ENCODE peak calls at places on chromosomes 6 and 20, in ten cellular contexts. F, W, M, Z, C, O, J, U, B and L are unnamed samples.

GRCh38 chr20:46251211-46251673 is 57.1 kb downstream of the CDH22 start:
- DNase-seq in M (no peak), W (no peak), Z (no peak), F (no peak), U (no peak), J (no peak), C (no peak), O (no peak), B (no peak), L (no peak)

GRCh38 chr6:40419881-40420705 is 167.1 kb downstream of the LRFN2 start:
- DNase-seq in U (no peak), F (no peak), O (no peak), M (no peak), J (no peak), W (no peak), B (no peak), Z (peak; percentile 25), C (no peak), L (no peak)

GRCh38 chr20:43533060-43533459 is 25.6 kb downstream of the L3MBTL1 start:
- DNase-seq in J (no peak), W (peak; percentile 55), M (no peak), U (peak; percentile 16), O (no peak), B (no peak), C (no peak), Z (no peak), F (no peak), L (no peak)

GRCh38 chr6:40917603-40918002 is 121.4 kb downstream of the UNC5CL start:
- DNase-seq in O (no peak), B (no peak), W (no peak), U (no peak), M (no peak), F (no peak), C (no peak), J (no peak), Z (no peak), L (no peak)

GRCh38 chr20:11582073-11582472 is 335.6 kb upstream of the BTBD3 start:
- DNase-seq in U (peak; percentile 22), B (no peak), O (peak; percentile 70), W (no peak), C (no peak), F (no peak), M (no peak), Z (no peak), J (no peak), L (no peak)

GRCh38 chr6:108546079-108547049 is 14.4 kb upstream of the FOXO3 start:
- DNase-seq in C (no peak), M (no peak), O (no peak), J (no peak), U (no peak), Z (no peak), F (no peak), W (no peak), B (no peak), L (no peak)

GRCh38 chr6:42821341-42821668 is 39.5 kb downstream of the BICRAL start:
- DNase-seq in Z (no peak), B (no peak), M (no peak), F (no peak), J (no peak), O (no peak), C (no peak), U (no peak), W (no peak), L (no peak)

GRCh38 chr20:9215539-9215938 is 146.7 kb downstream of the PLCB4 start:
- DNase-seq in Z (no peak), W (no peak), U (no peak), F (no peak), O (no peak), J (peak; percentile 6), M (no peak), C (no peak), B (peak; percentile 59), L (peak; percentile 38)

GRCh38 chr6:13463941-13464340 is 23.5 kb downstream of the GFOD1 start:
- DNase-seq in C (no peak), F (no peak), Z (no peak), M (no peak), U (no peak), J (no peak), W (no peak), B (no peak), O (no peak), L (no peak)

GRCh38 chr6:79232696-79233462 is 1.6 kb downstream of the HMGN3 start:
- DNase-seq in M (no peak), U (no peak), C (no peak), B (no peak), Z (no peak), J (no peak), O (no peak), W (no peak), F (no peak), L (no peak)

GRCh38 chr6:38432479-38432878 is 207.2 kb downstream of the BTBD9 start:
- DNase-seq in Z (no peak), M (no peak), W (peak; percentile 19), B (peak; percentile 55), U (peak; percentile 49), C (no peak), F (no peak), O (no peak), J (no peak), L (no peak)

GRCh38 chr20:53281557-53282117 is 309.5 kb downstream of the TSHZ2 start:
- DNase-seq in Z (no peak), C (no peak), M (no peak), U (no peak), W (no peak), J (no peak), O (no peak), B (no peak), F (no peak), L (no peak)

GRCh38 chr20:50381771-50382593 is 128.2 kb upstream of the PTPN1 start:
- DNase-seq in B (no peak), Z (no peak), J (no peak), F (no peak), C (no peak), W (no peak), M (peak; percentile 55), O (no peak), U (no peak), L (no peak)

GRCh38 chr6:24356310-24357035 is 1.4 kb downstream of the DCDC2 start:
- DNase-seq in B (no peak), M (no peak), F (no peak), Z (no peak), U (no peak), C (no peak), W (no peak), J (no peak), O (no peak), L (no peak)
- H3K27ac ChIP-seq in B (no peak overlapping the region), M (no peak overlapping the region), F (no peak overlapping the region), Z (no peak overlapping the region), U (no peak overlapping the region), C (no peak overlapping the region), W (no peak overlapping the region), J (no peak overlapping the region), O (no peak overlapping the region), L (no peak overlapping the region)

GRCh38 chr20:1800777-1801176 is 94.4 kb upstream of the SIRPA start:
- DNase-seq in Z (no peak), J (no peak), W (peak; percentile 56), O (peak; percentile 57), C (no peak), U (peak; percentile 44), M (no peak), F (no peak), B (peak; percentile 72), L (no peak)
- H3K27ac ChIP-seq in Z (no peak overlapping the region), J (no peak overlapping the region), W (no peak overlapping the region), O (no peak overlapping the region), C (no peak overlapping the region), U (no peak overlapping the region), M (no peak overlapping the region), F (no peak overlapping the region), B (no peak overlapping the region), L (no peak overlapping the region)

DNA sequence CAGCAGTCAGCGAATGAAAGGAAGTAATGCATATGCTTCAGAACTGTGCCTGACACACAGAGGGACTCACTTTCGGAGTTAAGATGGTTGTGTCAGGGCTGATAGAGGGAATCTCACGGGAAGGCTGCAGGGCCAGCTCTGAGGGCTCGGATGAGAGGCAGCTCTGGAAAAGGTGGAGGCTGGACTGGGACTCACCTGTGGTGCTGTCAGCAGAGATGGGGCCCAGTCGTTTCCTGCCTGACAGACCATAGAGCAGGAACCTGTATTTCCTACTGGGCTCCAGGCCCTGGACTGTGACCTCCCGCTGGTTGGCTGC is 9.3 kb downstream of the CYP21A2 start:
- DNase-seq in C (no peak), U (no peak), W (no peak), O (no peak), B (no peak), M (no peak), F (no peak), Z (no peak), J (no peak), L (no peak)
- H3K27ac ChIP-seq in C (no peak overlapping the region), U (peak overlapping the region; percentile 82), W (no peak overlapping the region), O (no peak overlapping the region), B (peak overlapping the region; percentile 49), M (no peak overlapping the region), F (peak overlapping the region; percentile 79), Z (peak overlapping the region; percentile 74), J (no peak overlapping the region), L (no peak overlapping the region)

DNA sequence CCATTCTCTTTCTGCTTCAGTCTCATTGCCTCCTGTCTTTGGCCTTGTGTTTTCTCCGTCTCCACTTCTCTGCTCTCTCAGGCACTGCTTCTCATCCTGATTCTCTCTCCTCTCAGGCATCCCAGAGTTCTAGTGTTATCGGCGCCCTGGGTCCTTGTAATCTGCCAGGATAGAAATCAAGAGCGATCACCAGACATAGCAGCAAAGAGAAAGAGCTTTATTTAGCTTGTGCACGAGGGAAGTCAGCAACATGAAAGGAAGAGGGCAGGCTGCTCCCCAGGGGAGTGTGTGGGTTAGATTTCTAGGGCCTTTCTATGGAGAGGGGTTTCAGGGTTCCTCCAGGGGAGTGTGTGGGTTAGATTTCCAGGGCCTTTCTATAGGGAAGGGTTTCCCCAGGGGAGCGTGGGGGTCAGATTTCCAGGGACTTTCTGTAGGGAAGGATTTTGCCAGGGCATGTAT is 32.5 kb downstream of the SUN5 start:
- DNase-seq in C (no peak), J (no peak), U (no peak), O (no peak), F (no peak), Z (peak; percentile 13), W (no peak), B (no peak), M (peak; percentile 30), L (peak; percentile 79)
- H3K27ac ChIP-seq in C (no peak overlapping the region), J (no peak overlapping the region), U (no peak overlapping the region), O (peak overlapping the region; percentile 96), F (peak overlapping the region; percentile 59), Z (no peak overlapping the region), W (no peak overlapping the region), B (no peak overlapping the region), M (no peak overlapping the region), L (peak overlapping the region; percentile 54)

DNA sequence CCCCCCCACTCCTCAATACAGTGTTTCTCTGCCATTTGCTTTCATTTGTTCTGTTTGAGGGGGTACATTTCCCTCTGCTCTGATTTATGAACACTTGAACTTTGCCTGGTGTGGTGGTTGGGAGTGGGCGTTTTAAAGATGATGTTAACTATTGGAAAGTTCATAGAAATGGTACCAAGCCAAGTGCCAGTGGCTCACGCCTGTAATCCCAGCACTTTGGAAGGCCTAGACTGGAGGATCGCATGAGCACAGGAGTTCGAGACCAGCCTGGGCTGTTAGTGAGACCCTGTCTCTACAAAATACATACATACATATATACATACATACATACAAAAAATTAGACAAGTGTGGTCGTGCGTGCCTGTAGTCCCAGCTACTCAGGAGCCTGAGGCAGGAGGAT is 1.1 kb downstream of the RAB32 start:
- DNase-seq in Z (no peak), W (peak; percentile 27), J (no peak), B (no peak), F (no peak), O (peak; percentile 16), C (no peak), M (no peak), U (peak; percentile 62), L (no peak)
- H3K27ac ChIP-seq in Z (peak overlapping the region; percentile 98), W (peak overlapping the region; percentile 89), J (no peak overlapping the region), B (no peak overlapping the region), F (no peak overlapping the region), O (peak overlapping the region; percentile 65), C (peak overlapping the region; percentile 92), M (peak overlapping the region; percentile 65), U (peak overlapping the region; percentile 96), L (no peak overlapping the region)